ENCODE peak calls at places on chromosome 1, in five cellular contexts. One of them, this sample, is unnamed.

GRCh38 chr1:154987326-154987725 is 4.2 kb downstream of the FLAD1 start:
- DNase-seq in NCI-H1694: no peak
- DNase-seq in amygdala: no peak
- DNase-seq in esophagus squamous epithelium: no peak
- DNase-seq in dermis blood vessel endothelial cell: no peak
- DNase-seq in this sample: no peak

GRCh38 chr1:164699815-164700491 is 141.0 kb downstream of the PBX1 start:
- DNase-seq in NCI-H1694: no peak
- DNase-seq in amygdala: no peak
- DNase-seq in esophagus squamous epithelium: no peak
- DNase-seq in dermis blood vessel endothelial cell: no peak
- DNase-seq in this sample: no peak

GRCh38 chr1:227883073-227883520 is 64.6 kb downstream of the WNT9A start:
- DNase-seq in NCI-H1694: no peak
- DNase-seq in amygdala: no peak
- DNase-seq in esophagus squamous epithelium: no peak
- DNase-seq in dermis blood vessel endothelial cell: no peak
- DNase-seq in this sample: no peak

GRCh38 chr1:66278260-66279046 is 255.5 kb upstream of the SGIP1 start:
- DNase-seq in NCI-H1694: peak; percentile 67
- DNase-seq in amygdala: peak; percentile 49
- DNase-seq in esophagus squamous epithelium: no peak
- DNase-seq in dermis blood vessel endothelial cell: no peak
- DNase-seq in this sample: peak; percentile 46

GRCh38 chr1:44289530-44289929 is 65.5 kb downstream of the ERI3 start:
- DNase-seq in NCI-H1694: no peak
- DNase-seq in amygdala: no peak
- DNase-seq in esophagus squamous epithelium: no peak
- DNase-seq in dermis blood vessel endothelial cell: no peak
- DNase-seq in this sample: no peak

GRCh38 chr1:10106756-10107479 is 74.2 kb downstream of the UBE4B start:
- DNase-seq in NCI-H1694: no peak
- DNase-seq in amygdala: no peak
- DNase-seq in esophagus squamous epithelium: no peak
- DNase-seq in dermis blood vessel endothelial cell: no peak
- DNase-seq in this sample: no peak

GRCh38 chr1:2233997-2234761 is 6.1 kb downstream of the SKI start:
- DNase-seq in NCI-H1694: no peak
- DNase-seq in amygdala: peak; percentile 40
- DNase-seq in esophagus squamous epithelium: no peak
- DNase-seq in dermis blood vessel endothelial cell: peak; percentile 47
- DNase-seq in this sample: no peak

GRCh38 chr1:19310061-19310460 is 1.9 kb downstream of the AKR7A2 start:
- DNase-seq in NCI-H1694: no peak
- DNase-seq in amygdala: no peak
- DNase-seq in esophagus squamous epithelium: no peak
- DNase-seq in dermis blood vessel endothelial cell: no peak
- DNase-seq in this sample: no peak

GRCh38 chr1:86811539-86811938 is 102.4 kb downstream of the SELENOF start:
- DNase-seq in NCI-H1694: no peak
- DNase-seq in amygdala: no peak
- DNase-seq in esophagus squamous epithelium: no peak
- DNase-seq in dermis blood vessel endothelial cell: no peak
- DNase-seq in this sample: no peak

GRCh38 chr1:53376742-53377437 is 49.0 kb upstream of the LRP8 start:
- DNase-seq in NCI-H1694: no peak
- DNase-seq in amygdala: no peak
- DNase-seq in esophagus squamous epithelium: no peak
- DNase-seq in dermis blood vessel endothelial cell: no peak
- DNase-seq in this sample: no peak

GRCh38 chr1:29236993-29237905 is 927 bp downstream of the PTPRU start:
- DNase-seq in NCI-H1694: no peak
- DNase-seq in amygdala: no peak
- DNase-seq in esophagus squamous epithelium: no peak
- DNase-seq in dermis blood vessel endothelial cell: peak; percentile 39
- DNase-seq in this sample: no peak

GRCh38 chr1:113283914-113284313 is 106.4 kb upstream of the MAGI3 start:
- DNase-seq in NCI-H1694: no peak
- DNase-seq in amygdala: no peak
- DNase-seq in esophagus squamous epithelium: no peak
- DNase-seq in dermis blood vessel endothelial cell: no peak
- DNase-seq in this sample: no peak

GRCh38 chr1:212012034-212012740 is 23.2 kb downstream of the INTS7 start:
- DNase-seq in NCI-H1694: peak; percentile 24
- DNase-seq in amygdala: no peak
- DNase-seq in esophagus squamous epithelium: no peak
- DNase-seq in dermis blood vessel endothelial cell: peak; percentile 86
- DNase-seq in this sample: peak; percentile 49

GRCh38 chr1:45518910-45519309 is 2.8 kb downstream of the PRDX1 start:
- DNase-seq in NCI-H1694: no peak
- DNase-seq in amygdala: no peak
- DNase-seq in esophagus squamous epithelium: no peak
- DNase-seq in dermis blood vessel endothelial cell: peak; percentile 15
- DNase-seq in this sample: no peak

GRCh38 chr1:12487520-12487919 is 130.5 kb downstream of the DHRS3 start:
- DNase-seq in NCI-H1694: no peak
- DNase-seq in amygdala: no peak
- DNase-seq in esophagus squamous epithelium: no peak
- DNase-seq in dermis blood vessel endothelial cell: no peak
- DNase-seq in this sample: no peak

GRCh38 chr1:64082459-64082858 is 121.0 kb upstream of the UBE2U start:
- DNase-seq in NCI-H1694: no peak
- DNase-seq in amygdala: no peak
- DNase-seq in esophagus squamous epithelium: no peak
- DNase-seq in dermis blood vessel endothelial cell: no peak
- DNase-seq in this sample: no peak

GRCh38 chr1:69862906-69863305 is 295.2 kb downstream of the LRRC7 start:
- DNase-seq in NCI-H1694: no peak
- DNase-seq in amygdala: no peak
- DNase-seq in esophagus squamous epithelium: no peak
- DNase-seq in dermis blood vessel endothelial cell: no peak
- DNase-seq in this sample: no peak

GRCh38 chr1:20950689-20951088 is 163.6 kb upstream of the HP1BP3 start:
- DNase-seq in NCI-H1694: no peak
- DNase-seq in amygdala: no peak
- DNase-seq in esophagus squamous epithelium: no peak
- DNase-seq in dermis blood vessel endothelial cell: no peak
- DNase-seq in this sample: no peak

GRCh38 chr1:44500181-44501021 is 95.3 kb downstream of the RNF220 start:
- DNase-seq in NCI-H1694: peak; percentile 28
- DNase-seq in amygdala: peak; percentile 75
- DNase-seq in esophagus squamous epithelium: no peak
- DNase-seq in dermis blood vessel endothelial cell: peak; percentile 69
- DNase-seq in this sample: no peak

GRCh38 chr1:1946540-1946939 is 27.5 kb upstream of the TMEM52 start:
- DNase-seq in NCI-H1694: no peak
- DNase-seq in amygdala: peak; percentile 18
- DNase-seq in esophagus squamous epithelium: no peak
- DNase-seq in dermis blood vessel endothelial cell: no peak
- DNase-seq in this sample: no peak

GRCh38 chr1:37614105-37614504 is 18.4 kb upstream of the GNL2 start:
- DNase-seq in NCI-H1694: no peak
- DNase-seq in amygdala: no peak
- DNase-seq in esophagus squamous epithelium: no peak
- DNase-seq in dermis blood vessel endothelial cell: no peak
- DNase-seq in this sample: no peak

GRCh38 chr1:182806015-182806678 is 16.6 kb downstream of the NPL start:
- DNase-seq in NCI-H1694: no peak
- DNase-seq in amygdala: no peak
- DNase-seq in esophagus squamous epithelium: no peak
- DNase-seq in dermis blood vessel endothelial cell: no peak
- DNase-seq in this sample: no peak